ENCODE peak calls at places on chromosomes 13 and 19, in four cellular contexts. N is right lobe of liver, E is D341Med, C is WTC11. U is an unnamed sample.

GRCh38 chr13:34847751-34848150 is 94.3 kb upstream of the NBEA start:
- DNase-seq in C (no peak), E (no peak), N (no peak), U (no peak)

GRCh38 chr19:42655748-42656147 is 61.0 kb upstream of the CEACAM8 start:
- DNase-seq in C (no peak), N (no peak), E (no peak), U (no peak)

GRCh38 chr19:34574704-34575103 is 93.1 kb downstream of the WTIP start:
- DNase-seq in N (no peak), C (no peak), E (no peak), U (no peak)

GRCh38 chr13:68810660-68811059 is 1297.0 kb upstream of the ATXN8OS start:
- DNase-seq in N (no peak), C (no peak), E (no peak), U (no peak)

GRCh38 chr13:47250141-47250540 is 353.3 kb upstream of the HTR2A start:
- DNase-seq in E (no peak), C (no peak), N (no peak), U (no peak)

GRCh38 chr19:50377051-50377441 is 789 bp downstream of the NR1H2 start:
- DNase-seq in C (peak), E (no peak), N (no peak), U (no peak)

GRCh38 chr13:110680852-110681251 is 25.1 kb downstream of the CARS2 start:
- DNase-seq in E (peak), N (no peak), C (peak), U (no peak)

GRCh38 chr19:53980553-53981407 is 10.7 kb upstream of the CACNG6 start:
- DNase-seq in N (no peak), E (no peak), C (peak), U (no peak)

GRCh38 chr13:46386996-46387851 is at the start of gene RUBCNL:
- DNase-seq in N (peak), C (peak), E (peak), U (peak)

GRCh38 chr19:18496980-18497256 is 25.0 kb downstream of the ELL start:
- DNase-seq in N (no peak), C (no peak), E (no peak), U (no peak)

GRCh38 chr13:107301724-107302374 is 733.9 kb upstream of the ARGLU1 start:
- DNase-seq in N (no peak), C (no peak), E (peak), U (no peak)

GRCh38 chr13:112761701-112762689 is 72.2 kb downstream of the ATP11A start:
- DNase-seq in N (no peak), E (no peak), C (no peak), U (no peak)

GRCh38 chr19:4233282-4233853 is 4.0 kb downstream of the EBI3 start:
- DNase-seq in C (peak), N (peak), E (peak), U (no peak)

GRCh38 chr13:28753208-28753892 is 34.6 kb upstream of the SLC46A3 start:
- DNase-seq in N (peak), C (peak), E (no peak), U (no peak)

GRCh38 chr13:47288546-47288945 is 391.7 kb upstream of the HTR2A start:
- DNase-seq in E (no peak), C (no peak), N (no peak), U (no peak)

GRCh38 chr13:75371223-75371622 is 110.7 kb downstream of the TBC1D4 start:
- DNase-seq in E (no peak), N (no peak), C (no peak), U (no peak)

GRCh38 chr19:54192972-54193371 is 1.9 kb downstream of the TSEN34 start:
- DNase-seq in E (no peak), N (no peak), C (no peak), U (no peak)

GRCh38 chr13:39370048-39370447 is 232.9 kb downstream of the LHFPL6 start:
- DNase-seq in E (no peak), C (no peak), N (no peak), U (no peak)

GRCh38 chr19:43504426-43505185 is at the start of gene PHLDB3:
- DNase-seq in C (peak), E (no peak), N (peak), U (no peak)

GRCh38 chr19:6616011-6616410 is 25.1 kb upstream of the CD70 start:
- DNase-seq in E (no peak), C (no peak), N (no peak), U (no peak)

GRCh38 chr13:104408733-104409132 is 1342.5 kb upstream of the SLC10A2 start:
- DNase-seq in C (no peak), E (no peak), N (no peak), U (no peak)

GRCh38 chr13:75482070-75482819 is at the start of gene TBC1D4:
- DNase-seq in N (peak), C (peak), E (peak), U (peak)

GRCh38 chr19:35618857-35619256 is 6.3 kb downstream of the HAUS5 start:
- DNase-seq in N (no peak), C (peak), E (no peak), U (no peak)

GRCh38 chr19:16428372-16429036 is 43.3 kb downstream of the EPS15L1 start:
- DNase-seq in E (no peak), C (no peak), N (no peak), U (no peak)

GRCh38 chr13:50518791-50519201 is 324.7 kb downstream of the DLEU7 start:
- DNase-seq in C (no peak), N (peak), E (no peak), U (no peak)

GRCh38 chr19:10363789-10364281 is 16.5 kb downstream of the TYK2 start:
- DNase-seq in E (no peak), C (no peak), N (no peak), U (no peak)

GRCh38 chr19:3987619-3988371 is 2.5 kb upstream of the EEF2 start:
- DNase-seq in E (peak), C (peak), N (peak), U (peak)

GRCh38 chr19:30799854-30800755 is 427.9 kb downstream of the ZNF536 start:
- DNase-seq in N (peak), C (peak), E (peak), U (no peak)

GRCh38 chr13:20190481-20191310 is 2.0 kb downstream of the GJB2 start:
- DNase-seq in N (no peak), E (no peak), C (no peak), U (no peak)

GRCh38 chr19:55259540-55260210 is 858 bp upstream of the PPP6R1 start:
- DNase-seq in N (no peak), C (no peak), E (no peak), U (no peak)

GRCh38 chr19:17138937-17139598 is 63.5 kb downstream of the MYO9B start:
- DNase-seq in E (no peak), N (peak), C (no peak), U (no peak)

GRCh38 chr19:17931532-17932191 is 1.2 kb upstream of the CCDC124 start:
- DNase-seq in E (no peak), N (no peak), C (peak), U (no peak)

U was measured in nucleus accumbens.